ENCODE peak calls at places on chromosomes 13 and 19, in nine cellular contexts. X, L, P, A, N, Q, H, F and J are unnamed samples.
A peak's percentile ranks its signal among the peaks of the same experiment; 100 is the strongest.

GRCh38 chr13:104024416-104025170 is 958.4 kb upstream of the SLC10A2 start:
- DNase-seq in Q (no peak), F (peak; percentile 76), N (no peak), X (no peak), H (peak; percentile 91), L (no peak), P (no peak), A (no peak), J (peak; percentile 86)

GRCh38 chr13:30900952-30901749 is 4.9 kb upstream of the MEDAG start:
- DNase-seq in Q (no peak), X (no peak), A (no peak), P (no peak), F (no peak), N (no peak), L (no peak), H (no peak), J (peak; percentile 20)

GRCh38 chr19:58021541-58022282 is 12.1 kb upstream of the ZSCAN1 start:
- DNase-seq in Q (no peak), H (peak; percentile 55), L (peak; percentile 42), A (peak; percentile 27), N (peak; percentile 92), F (peak; percentile 6), X (no peak), P (peak; percentile 20), J (peak; percentile 45)

GRCh38 chr19:6723738-6724137 is 3.3 kb upstream of the C3 start:
- DNase-seq in H (no peak), F (no peak), A (no peak), Q (no peak), P (no peak), X (no peak), N (no peak), L (no peak), J (no peak)

GRCh38 chr19:18340237-18340989 is at the start of gene PGPEP1:
- DNase-seq in N (peak; percentile 80), L (no peak), P (peak; percentile 44), Q (peak; percentile 77), X (no peak), A (peak; percentile 63), F (peak; percentile 65), H (peak; percentile 59), J (peak; percentile 72)

GRCh38 chr19:34222386-34222785 is 32.0 kb upstream of the GARRE1 start:
- DNase-seq in F (no peak), N (no peak), Q (no peak), L (no peak), H (no peak), X (no peak), P (no peak), A (no peak), J (no peak)

GRCh38 chr19:15631817-15632216 is 8.9 kb upstream of the CYP4F3 start:
- DNase-seq in X (no peak), F (no peak), N (peak; percentile 18), L (no peak), P (no peak), A (no peak), Q (peak; percentile 50), H (peak; percentile 5), J (peak; percentile 47)

GRCh38 chr13:105466376-105466775 is 1069.1 kb downstream of the EFNB2 start:
- DNase-seq in H (no peak), X (no peak), A (no peak), N (peak; percentile 66), F (no peak), Q (no peak), P (peak; percentile 6), L (no peak), J (no peak)

GRCh38 chr13:91311491-91311890 is 36.0 kb upstream of the MIR17HG start:
- DNase-seq in F (no peak), L (no peak), N (no peak), P (no peak), H (no peak), Q (no peak), A (no peak), X (no peak), J (no peak)

GRCh38 chr13:84192125-84192524 is 309.9 kb upstream of the SLITRK1 start:
- DNase-seq in X (peak; percentile 0), H (peak; percentile 90), N (peak; percentile 1), A (no peak), L (no peak), F (no peak), Q (no peak), P (no peak), J (no peak)

GRCh38 chr19:11073568-11073967 is 15.7 kb upstream of the LDLR start:
- DNase-seq in N (no peak), Q (no peak), A (no peak), F (no peak), L (no peak), X (no peak), H (no peak), P (no peak), J (no peak)

GRCh38 chr19:52533901-52534300 is 6.4 kb downstream of the ZNF808 start:
- DNase-seq in H (no peak), N (peak; percentile 45), L (peak; percentile 35), X (no peak), P (no peak), Q (no peak), A (no peak), F (no peak), J (no peak)